ENCODE peak calls at places on chromosomes 7 and 10, in eight cellular contexts. U, T, D, O, A, R, J and I are unnamed samples.

GRCh38 chr7:15463801-15464761 is 97.7 kb downstream of the AGMO start:
- DNase-seq in U (no peak), T (no peak), D (no peak), O (no peak), A (no peak), R (peak; percentile 33), J (no peak), I (no peak)

GRCh38 chr7:69687739-69688431 is 89.6 kb downstream of the AUTS2 start:
- DNase-seq in U (no peak), T (no peak), D (no peak), O (no peak), A (no peak), R (no peak), J (no peak), I (no peak)

GRCh38 chr7:70752794-70753241 is 379.1 kb upstream of the GALNT17 start:
- DNase-seq in U (no peak), T (no peak), D (no peak), O (no peak), A (no peak), R (peak; percentile 11), J (peak; percentile 18), I (no peak)

GRCh38 chr10:98892523-98892922 is 343.1 kb downstream of the HPSE2 start:
- DNase-seq in U (no peak), T (no peak), D (no peak), O (no peak), A (no peak), R (no peak), J (no peak), I (no peak)

GRCh38 chr10:61628875-61629513 is 33.7 kb upstream of the CABCOCO1 start:
- DNase-seq in U (peak; percentile 88), T (peak; percentile 55), D (peak; percentile 20), O (no peak), A (peak; percentile 57), R (peak; percentile 96), J (peak; percentile 84), I (peak; percentile 94)

GRCh38 chr7:42770106-42770505 is 141.8 kb downstream of the C7orf25 start:
- DNase-seq in U (no peak), T (no peak), D (no peak), O (no peak), A (peak; percentile 93), R (no peak), J (peak; percentile 4), I (peak; percentile 83)

GRCh38 chr7:139673230-139673629 is 104.6 kb downstream of the HIPK2 start:
- DNase-seq in U (no peak), T (no peak), D (no peak), O (no peak), A (no peak), R (no peak), J (no peak), I (no peak)

GRCh38 chr10:105094048-105094447 is 453.0 kb downstream of the SORCS3 start:
- DNase-seq in U (no peak), T (no peak), D (no peak), O (no peak), A (no peak), R (no peak), J (no peak), I (peak; percentile 3)

GRCh38 chr7:47329320-47329926 is 252.5 kb downstream of the TNS3 start:
- DNase-seq in U (no peak), T (no peak), D (no peak), O (no peak), A (no peak), R (peak; percentile 7), J (peak; percentile 43), I (no peak)

GRCh38 chr7:56229631-56230030 is 113.4 kb upstream of the NUPR2 start:
- DNase-seq in U (no peak), T (no peak), D (no peak), O (no peak), A (no peak), R (no peak), J (no peak), I (no peak)

GRCh38 chr7:132061931-132062330 is 505.5 kb upstream of the PODXL start:
- DNase-seq in U (no peak), T (no peak), D (no peak), O (no peak), A (no peak), R (peak; percentile 3), J (no peak), I (peak; percentile 44)

GRCh38 chr10:80924063-80924952 is 386.6 kb downstream of the SH2D4B start:
- DNase-seq in U (peak; percentile 51), T (peak; percentile 63), D (no peak), O (peak; percentile 42), A (peak; percentile 62), R (peak; percentile 57), J (peak; percentile 53), I (peak; percentile 55)

GRCh38 chr10:1398626-1399410 is 338.5 kb downstream of the ADARB2 start:
- DNase-seq in U (no peak), T (no peak), D (no peak), O (no peak), A (no peak), R (no peak), J (no peak), I (no peak)

GRCh38 chr7:94174956-94175355 is 170.8 kb upstream of the BET1 start:
- DNase-seq in U (no peak), T (no peak), D (no peak), O (no peak), A (no peak), R (no peak), J (no peak), I (no peak)

GRCh38 chr10:103780242-103781149 is 74.9 kb downstream of the SH3PXD2A start:
- DNase-seq in U (no peak), T (no peak), D (no peak), O (no peak), A (no peak), R (no peak), J (no peak), I (peak; percentile 89)

GRCh38 chr10:14329609-14330246 is 996 bp downstream of the FRMD4A start:
- DNase-seq in U (no peak), T (no peak), D (no peak), O (no peak), A (no peak), R (no peak), J (no peak), I (no peak)

GRCh38 chr10:35449944-35450343 is 113.6 kb downstream of the CCNY start:
- DNase-seq in U (no peak), T (no peak), D (no peak), O (no peak), A (no peak), R (no peak), J (no peak), I (no peak)

GRCh38 chr7:50331564-50332208 is 27.2 kb downstream of the IKZF1 start:
- DNase-seq in U (no peak), T (no peak), D (no peak), O (peak; percentile 74), A (no peak), R (no peak), J (no peak), I (peak; percentile 14)

GRCh38 chr10:62851449-62851848 is 35.3 kb upstream of the EGR2 start:
- DNase-seq in U (peak; percentile 16), T (no peak), D (no peak), O (peak; percentile 39), A (peak; percentile 46), R (peak; percentile 36), J (no peak), I (peak; percentile 27)
- TF ChIP-seq CTCF in U (peak; percentile 7), T (peak; percentile 16), D (no peak), O (peak; percentile 77), A (peak; percentile 55), R (peak; percentile 31), J (peak; percentile 53), I (peak; percentile 29)

DNA sequence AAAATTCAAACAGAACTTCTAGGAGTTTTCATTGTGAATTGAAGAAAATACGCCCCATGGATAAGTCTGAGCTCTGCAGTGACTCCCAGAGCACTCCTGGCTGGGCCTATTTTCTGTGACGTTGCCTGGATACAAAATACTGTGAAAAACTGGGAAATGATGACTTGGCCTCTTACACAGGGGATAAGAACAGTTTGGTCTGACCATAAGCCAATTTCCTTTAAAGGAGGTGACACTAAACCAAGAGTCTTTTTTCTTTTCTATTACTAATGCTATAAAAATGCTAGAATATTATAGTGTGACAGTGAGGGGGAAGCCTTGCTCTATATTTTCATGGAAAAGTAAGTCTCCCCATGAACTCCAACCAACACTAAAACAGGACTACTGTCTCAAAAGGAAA is 45.6 kb downstream of the MYOF start:
- DNase-seq in U (peak; percentile 81), T (peak; percentile 77), D (peak; percentile 76), O (no peak), A (peak; percentile 82), R (peak; percentile 98), J (peak; percentile 94), I (peak; percentile 34)
- H3K4me3 ChIP-seq in U (peak overlapping the region; percentile 13), T (no peak overlapping the region), D (no peak overlapping the region), O (no peak overlapping the region), A (no peak overlapping the region), R (peak overlapping the region; percentile 34), J (peak overlapping the region; percentile 26), I (no peak overlapping the region)

DNA sequence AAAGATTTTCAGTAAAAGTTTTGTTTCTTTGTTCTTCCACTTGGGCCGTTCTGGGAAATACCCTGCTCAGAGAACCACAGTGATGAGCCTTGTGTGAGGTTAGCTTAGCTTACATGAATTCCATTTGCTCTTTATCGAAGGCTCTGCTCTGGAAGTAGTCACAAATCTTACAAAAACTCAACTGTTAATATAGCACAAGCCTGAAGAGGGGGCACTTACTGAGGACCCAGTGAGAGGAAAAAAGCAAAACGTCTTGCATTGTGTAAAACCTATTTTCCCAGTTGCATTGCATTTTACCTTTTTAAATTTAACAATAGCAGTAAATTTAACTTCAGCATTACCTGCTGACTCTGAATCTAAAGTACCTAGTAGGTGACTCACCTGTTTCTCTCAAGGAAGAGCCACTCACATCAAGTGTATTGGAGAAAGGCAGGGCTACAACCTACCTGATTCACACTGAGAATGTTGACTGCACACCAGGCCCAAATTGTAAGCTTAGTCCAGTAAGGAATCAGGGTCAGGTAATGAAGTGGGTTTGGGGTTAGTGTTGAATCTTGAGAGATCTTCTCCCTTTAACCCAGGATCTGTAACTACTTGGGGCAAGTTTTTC is 42.3 kb downstream of the PPP1R17 start:
- DNase-seq in U (no peak), T (no peak), D (no peak), O (no peak), A (peak; percentile 14), R (no peak), J (no peak), I (peak; percentile 70)
- TF ChIP-seq CTCF in U (no peak), T (no peak), D (no peak), O (peak; percentile 29), A (peak; percentile 47), R (no peak), J (peak; percentile 36), I (no peak)

GRCh38 chr7:29562307-29562706 is 1.3 kb upstream of the PRR15 start:
- DNase-seq in U (no peak), T (peak; percentile 16), D (no peak), O (no peak), A (no peak), R (no peak), J (no peak), I (no peak)

GRCh38 chr7:29556405-29557195 is 7.0 kb upstream of the PRR15 start:
- DNase-seq in U (no peak), T (no peak), D (no peak), O (no peak), A (peak; percentile 10), R (no peak), J (no peak), I (no peak)

GRCh38 chr7:29561271-29561670 is 2.4 kb upstream of the PRR15 start:
- DNase-seq in U (no peak), T (no peak), D (no peak), O (no peak), A (no peak), R (no peak), J (no peak), I (no peak)

GRCh38 chr7:29555061-29555460 is 8.6 kb upstream of the PRR15 start:
- DNase-seq in U (no peak), T (no peak), D (no peak), O (no peak), A (no peak), R (no peak), J (no peak), I (no peak)

GRCh38 chr7:29557954-29558353 is 5.7 kb upstream of the PRR15 start:
- DNase-seq in U (peak; percentile 6), T (peak; percentile 56), D (no peak), O (no peak), A (no peak), R (peak; percentile 42), J (no peak), I (peak; percentile 41)
- H3K4me3 ChIP-seq in U (no peak overlapping the region), T (no peak overlapping the region), D (no peak overlapping the region), O (no peak overlapping the region), A (no peak overlapping the region), R (no peak overlapping the region), J (no peak overlapping the region), I (no peak overlapping the region)